ENCODE peak calls at places on chromosomes 7 and 10, in six cellular contexts. A is K562, M is GM12878, Q is GM12891, L is H1, I is HepG2. J is an unnamed sample.

GRCh38 chr7:35906191-35906908 is 105.5 kb downstream of the SEPTIN7 start:
- DNase-seq in A (peak), M (peak), Q (peak), L (peak), I (peak), J (peak)

GRCh38 chr7:1678070-1678543 is 8.0 kb downstream of the ELFN1 start:
- DNase-seq in A (no peak), M (no peak), Q (no peak), L (no peak), I (no peak), J (no peak)

GRCh38 chr10:78028438-78029293 is 649 bp downstream of the POLR3A start:
- DNase-seq in A (no peak), M (no peak), Q (no peak), L (no peak), I (peak), J (peak)

GRCh38 chr7:47779341-47779771 is 168.9 kb downstream of the PKD1L1 start:
- DNase-seq in A (no peak), M (no peak), Q (no peak), L (no peak), I (no peak), J (no peak)

GRCh38 chr10:122990278-122990677 is 10.1 kb downstream of the PSTK start:
- DNase-seq in A (no peak), M (no peak), Q (no peak), L (no peak), I (no peak), J (no peak)

GRCh38 chr10:93695720-93696119 is 6.7 kb downstream of the FRA10AC1 start:
- DNase-seq in A (no peak), M (no peak), Q (no peak), L (no peak), I (no peak), J (no peak)

GRCh38 chr10:17123062-17123661 is 6.4 kb downstream of the CUBN start:
- DNase-seq in A (no peak), M (no peak), Q (no peak), L (no peak), I (no peak), J (no peak)

GRCh38 chr10:110508806-110509544 is 11.3 kb downstream of the DUSP5 start:
- DNase-seq in A (no peak), M (no peak), Q (no peak), L (no peak), I (no peak), J (no peak)

GRCh38 chr10:118002581-118002980 is 44.2 kb downstream of the RAB11FIP2 start:
- DNase-seq in A (no peak), M (no peak), Q (no peak), L (no peak), I (no peak), J (no peak)

GRCh38 chr7:111650456-111650999 is 88.2 kb upstream of the IMMP2L start:
- DNase-seq in A (no peak), M (no peak), Q (no peak), L (no peak), I (peak), J (no peak)

GRCh38 chr7:7693881-7694280 is 24.5 kb downstream of the RPA3 start:
- DNase-seq in A (no peak), M (no peak), Q (no peak), L (no peak), I (peak), J (no peak)

GRCh38 chr7:42414028-42414427 is 177.0 kb upstream of the GLI3 start:
- DNase-seq in A (no peak), M (no peak), Q (no peak), L (no peak), I (no peak), J (no peak)

GRCh38 chr7:100166317-100166940 is 2.0 kb downstream of the GAL3ST4 start:
- DNase-seq in A (no peak), M (no peak), Q (no peak), L (no peak), I (no peak), J (no peak)

GRCh38 chr7:50308301-50309129 is 4.0 kb downstream of the IKZF1 start:
- DNase-seq in A (peak), M (no peak), Q (no peak), L (no peak), I (no peak), J (no peak)

GRCh38 chr10:102781089-102781920 is 37.6 kb downstream of the WBP1L start:
- DNase-seq in A (no peak), M (no peak), Q (no peak), L (no peak), I (no peak), J (no peak)

GRCh38 chr7:26348234-26348851 is 56.7 kb downstream of the SNX10 start:
- DNase-seq in A (no peak), M (no peak), Q (no peak), L (no peak), I (peak), J (no peak)

GRCh38 chr10:98337484-98337883 is 69.5 kb upstream of the LOXL4 start:
- DNase-seq in A (no peak), M (no peak), Q (no peak), L (no peak), I (no peak), J (no peak)

GRCh38 chr10:110625356-110625894 is 18.7 kb upstream of the RBM20 start:
- DNase-seq in A (no peak), M (no peak), Q (no peak), L (no peak), I (no peak), J (no peak)

GRCh38 chr7:107021600-107021999 is 22.9 kb upstream of the PRKAR2B start:
- DNase-seq in A (no peak), M (no peak), Q (no peak), L (no peak), I (no peak), J (no peak)

GRCh38 chr10:124152139-124152780 is 58.9 kb upstream of the CHST15 start:
- DNase-seq in A (no peak), M (no peak), Q (no peak), L (no peak), I (peak), J (no peak)

GRCh38 chr10:71864861-71865473 is 13.9 kb upstream of the PSAP start:
- DNase-seq in A (no peak), M (no peak), Q (no peak), L (no peak), I (no peak), J (no peak)

GRCh38 chr7:46257766-46258448 is 336.8 kb upstream of the IGFBP3 start:
- DNase-seq in A (no peak), M (no peak), Q (no peak), L (no peak), I (no peak), J (no peak)

GRCh38 chr10:92590623-92591549 is 2.0 kb upstream of the KIF11 start:
- DNase-seq in A (peak), M (no peak), Q (peak), L (peak), I (peak), J (no peak)

GRCh38 chr10:99659868-99660366 is 608 bp downstream of the ENTPD7 start:
- DNase-seq in A (no peak), M (no peak), Q (no peak), L (no peak), I (no peak), J (no peak)

GRCh38 chr7:135853499-135853898 is 104.9 kb upstream of the FAM180A start:
- DNase-seq in A (no peak), M (no peak), Q (no peak), L (no peak), I (no peak), J (no peak)

GRCh38 chr10:33010132-33011037 is 52.4 kb upstream of the ITGB1 start:
- DNase-seq in A (peak), M (no peak), Q (no peak), L (no peak), I (peak), J (no peak)

GRCh38 chr10:99756158-99756557 is 24.1 kb downstream of the CUTC start:
- DNase-seq in A (no peak), M (no peak), Q (no peak), L (no peak), I (no peak), J (no peak)

GRCh38 chr10:27663611-27664010 is 82.0 kb downstream of the MKX start:
- DNase-seq in A (no peak), M (no peak), Q (no peak), L (no peak), I (no peak), J (no peak)

GRCh38 chr7:38410056-38410455 is 136.6 kb upstream of the TARP start:
- DNase-seq in A (no peak), M (no peak), Q (no peak), L (no peak), I (no peak), J (no peak)

GRCh38 chr7:38369816-38370493 is 96.5 kb upstream of the TARP start:
- DNase-seq in A (peak), M (no peak), Q (peak), L (peak), I (peak), J (no peak)

GRCh38 chr10:9868499-9868898 is 1149.2 kb upstream of the CELF2 start:
- DNase-seq in A (no peak), M (no peak), Q (no peak), L (no peak), I (no peak), J (no peak)

GRCh38 chr10:29636178-29636577 is 1.4 kb upstream of the SVIL start:
- DNase-seq in A (no peak), M (peak), Q (no peak), L (no peak), I (no peak), J (no peak)

GRCh38 chr7:37284805-37285211 is 163.9 kb downstream of the ELMO1 start:
- DNase-seq in A (peak), M (peak), Q (peak), L (peak), I (peak), J (peak)

GRCh38 chr7:50610521-50611277 is 45.5 kb upstream of the DDC start:
- DNase-seq in A (no peak), M (no peak), Q (no peak), L (no peak), I (no peak), J (no peak)

GRCh38 chr7:147419001-147419400 is 1171.6 kb upstream of the C7orf33 start:
- DNase-seq in A (no peak), M (no peak), Q (no peak), L (no peak), I (no peak), J (no peak)

GRCh38 chr7:71718563-71718962 is 586.6 kb downstream of the GALNT17 start:
- DNase-seq in A (no peak), M (no peak), Q (no peak), L (no peak), I (no peak), J (no peak)

DNA sequence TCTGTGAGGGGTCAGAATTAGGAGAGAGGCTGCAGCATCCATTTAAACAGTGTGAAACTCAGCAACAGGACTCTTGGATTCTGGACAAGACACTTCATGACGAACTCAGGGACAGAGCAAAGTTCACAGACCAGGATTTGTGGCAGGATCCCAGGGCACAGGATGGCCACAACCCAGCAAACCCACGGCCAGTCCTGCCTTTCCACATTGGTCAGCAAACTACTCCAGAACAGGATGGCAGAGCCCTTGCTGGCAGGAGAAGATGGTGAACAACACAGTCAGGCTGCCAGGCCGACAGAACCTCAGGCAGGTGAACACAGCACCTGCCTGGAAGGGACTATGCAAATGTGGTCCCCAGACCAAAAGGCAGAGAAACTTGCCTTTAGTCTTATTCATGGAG is 34.4 kb downstream of the VSTM4 start:
- DNase-seq in A (no peak), M (no peak), Q (no peak), L (no peak), I (no peak), J (no peak)
- TF ChIP-seq TAF1 in A (no peak), M (no peak), Q (no peak), L (no peak), I (no peak), J (no peak)

DNA sequence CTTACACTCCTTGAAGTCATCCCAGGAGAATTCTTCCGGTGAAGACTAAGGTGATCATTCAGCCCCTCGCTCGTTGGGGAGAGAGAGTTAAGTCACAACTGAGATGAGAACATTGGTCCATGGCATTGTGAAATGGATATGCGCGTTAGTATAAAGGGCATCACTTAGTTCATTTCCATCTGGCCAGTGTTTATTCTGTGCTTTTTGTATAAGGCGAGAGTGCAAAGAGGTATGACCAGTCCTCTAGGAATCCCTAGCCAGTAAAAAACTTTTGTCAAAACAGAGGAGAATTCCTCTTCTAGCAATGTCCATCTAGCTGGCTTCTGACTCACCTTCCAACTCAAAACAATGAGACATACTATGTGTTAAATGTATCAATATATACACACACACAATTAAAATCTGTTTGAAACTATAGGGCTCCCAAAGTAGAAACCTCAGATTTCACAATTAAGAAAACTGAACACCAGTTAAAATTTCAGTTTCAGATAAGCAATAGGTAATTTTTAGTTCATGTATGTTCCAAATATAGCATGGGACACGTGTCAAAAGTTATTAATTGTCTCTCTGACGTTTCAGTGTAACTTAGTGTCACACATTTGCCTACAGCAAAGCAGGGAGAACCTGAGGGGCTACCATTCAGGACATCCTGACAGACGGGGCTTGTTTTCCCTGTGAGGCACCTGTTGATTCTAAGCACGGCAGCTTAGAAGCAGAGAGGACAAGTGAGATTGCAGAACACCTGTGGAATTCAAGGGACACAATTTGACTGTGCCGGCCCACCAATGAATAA is 158.9 kb downstream of the KLF6 start:
- DNase-seq in A (no peak), M (peak), Q (no peak), L (no peak), I (no peak), J (no peak)
- TF ChIP-seq POLR2AphosphoS5 in A (no peak), M (no peak), Q (no peak), L (no peak), I (no peak), J (no peak)

GRCh38 chr10:11145498-11145855 is 127.8 kb downstream of the CELF2 start:
- DNase-seq in A (peak), M (no peak), Q (no peak), L (no peak), I (no peak), J (no peak)
- TF ChIP-seq POLR2A in A (no peak), M (peak), Q (peak), L (no peak), I (no peak), J (peak)

GRCh38 chr7:101589976-101590662 is 39.0 kb downstream of the MYL10 start:
- DNase-seq in A (no peak), M (no peak), Q (no peak), L (peak), I (no peak), J (no peak)
- TF ChIP-seq TAF1 in A (no peak), M (no peak), Q (no peak), L (no peak), I (no peak), J (no peak)

GRCh38 chr7:87152112-87152896 is at the start of gene DMTF1:
- DNase-seq in A (peak), M (peak), Q (peak), L (peak), I (peak), J (peak)
- TF ChIP-seq POLR2AphosphoS5 in A (peak), M (peak), Q (peak), L (peak), I (peak), J (peak)

J was measured in GM12892.